ENCODE peak calls at places on chromosome 3, in five cellular contexts. J is suprapubic skin, W is body of pancreas, M is K562, E is mammary epithelial cell. B is an unnamed sample.

GRCh38 chr3:126056681-126057546 is 27.0 kb downstream of the SLC41A3 start:
- DNase-seq in J (no peak), W (no peak), M (peak), E (peak), B (no peak)

GRCh38 chr3:51942603-51943450 is 664 bp downstream of the PARP3 start:
- DNase-seq in J (peak), W (peak), M (peak), E (peak), B (peak)

GRCh38 chr3:136281966-136282554 is 31.9 kb downstream of the PCCB start:
- DNase-seq in J (no peak), W (no peak), M (no peak), E (no peak), B (no peak)

GRCh38 chr3:175065492-175065891 is 206.4 kb downstream of the NAALADL2 start:
- DNase-seq in J (no peak), W (no peak), M (no peak), E (no peak), B (no peak)

GRCh38 chr3:140527156-140527555 is 150.7 kb upstream of the TRIM42 start:
- DNase-seq in J (no peak), W (no peak), M (no peak), E (no peak), B (no peak)

GRCh38 chr3:42216820-42217416 is 49.1 kb downstream of the CCK start:
- DNase-seq in J (no peak), W (no peak), M (no peak), E (no peak), B (no peak)

GRCh38 chr3:85721409-85722145 is 762.8 kb downstream of the CADM2 start:
- DNase-seq in J (no peak), W (no peak), M (no peak), E (peak), B (no peak)

GRCh38 chr3:194711913-194712312 is 26.2 kb downstream of the FAM43A start:
- DNase-seq in J (no peak), W (no peak), M (no peak), E (peak), B (no peak)

GRCh38 chr3:139427283-139428060 is 38.0 kb upstream of the COPB2 start:
- DNase-seq in J (no peak), W (no peak), M (peak), E (peak), B (no peak)

GRCh38 chr3:165683947-165684346 is 153.3 kb downstream of the BCHE start:
- DNase-seq in J (no peak), W (no peak), M (no peak), E (no peak), B (no peak)

GRCh38 chr3:20589275-20589674 is 403.3 kb upstream of the SGO1 start:
- DNase-seq in J (no peak), W (no peak), M (no peak), E (no peak), B (no peak)

GRCh38 chr3:194810076-194810475 is 124.4 kb downstream of the FAM43A start:
- DNase-seq in J (no peak), W (no peak), M (no peak), E (no peak), B (no peak)

GRCh38 chr3:61110576-61110975 is 140.7 kb downstream of the FHIT start:
- DNase-seq in J (no peak), W (no peak), M (no peak), E (no peak), B (no peak)

GRCh38 chr3:116190095-116190494 is 255.2 kb downstream of the LSAMP start:
- DNase-seq in J (no peak), W (no peak), M (no peak), E (no peak), B (no peak)

GRCh38 chr3:65950340-65951326 is 88.1 kb downstream of the MAGI1 start:
- DNase-seq in J (no peak), W (no peak), M (no peak), E (no peak), B (no peak)

GRCh38 chr3:52046186-52046913 is 10.0 kb downstream of the DUSP7 start:
- DNase-seq in J (peak), W (no peak), M (no peak), E (peak), B (no peak)

GRCh38 chr3:126546549-126547239 is 12.0 kb downstream of the C3orf22 start:
- DNase-seq in J (no peak), W (no peak), M (no peak), E (no peak), B (no peak)

GRCh38 chr3:185656321-185656840 is 70.3 kb downstream of the SENP2 start:
- DNase-seq in J (peak), W (no peak), M (no peak), E (peak), B (no peak)

GRCh38 chr3:123137001-123137400 is 64.7 kb upstream of the SEC22A start:
- DNase-seq in J (no peak), W (no peak), M (no peak), E (no peak), B (no peak)

GRCh38 chr3:132641837-132642538 is 17.6 kb downstream of the ACAD11 start:
- DNase-seq in J (no peak), W (no peak), M (peak), E (no peak), B (no peak)

GRCh38 chr3:12046406-12046805 is 42.2 kb downstream of the SYN2 start:
- DNase-seq in J (no peak), W (no peak), M (no peak), E (no peak), B (no peak)

GRCh38 chr3:42613462-42613861 is 13.0 kb downstream of the NKTR start:
- DNase-seq in J (no peak), W (no peak), M (peak), E (no peak), B (no peak)

GRCh38 chr3:128307781-128308469 is 154.6 kb downstream of the EEFSEC start:
- DNase-seq in J (no peak), W (no peak), M (no peak), E (no peak), B (no peak)

GRCh38 chr3:126456766-126457388 is 18.8 kb downstream of the ZXDC start:
- DNase-seq in J (peak), W (no peak), M (no peak), E (no peak), B (no peak)

GRCh38 chr3:43273429-43273828 is 12.9 kb upstream of the SNRK start:
- DNase-seq in J (no peak), W (no peak), M (no peak), E (no peak), B (no peak)

GRCh38 chr3:100002599-100003350 is 111.5 kb downstream of the FILIP1L start:
- DNase-seq in J (no peak), W (peak), M (no peak), E (peak), B (no peak)

GRCh38 chr3:36796896-36797295 is 32.5 kb upstream of the DCLK3 start:
- DNase-seq in J (no peak), W (no peak), M (no peak), E (peak), B (no peak)

GRCh38 chr3:50365080-50365841 is 5.9 kb upstream of the TMEM115 start:
- DNase-seq in J (peak), W (peak), M (peak), E (peak), B (peak)

GRCh38 chr3:56157693-56158092 is 310.6 kb downstream of the ERC2 start:
- DNase-seq in J (no peak), W (no peak), M (no peak), E (peak), B (no peak)

GRCh38 chr3:177441813-177442646 is 244.7 kb upstream of the TBL1XR1 start:
- DNase-seq in J (no peak), W (no peak), M (no peak), E (no peak), B (no peak)

GRCh38 chr3:151912041-151912440 is 38.6 kb downstream of the SUCNR1 start:
- DNase-seq in J (no peak), W (no peak), M (no peak), E (peak), B (no peak)

GRCh38 chr3:48372862-48373435 is 930 bp downstream of the FBXW12 start:
- DNase-seq in J (no peak), W (no peak), M (no peak), E (no peak), B (no peak)

GRCh38 chr3:29453278-29453961 is 172.5 kb downstream of the RBMS3 start:
- DNase-seq in J (no peak), W (peak), M (no peak), E (peak), B (no peak)

GRCh38 chr3:138974467-138974866 is 27.4 kb downstream of the FOXL2NB start:
- DNase-seq in J (no peak), W (no peak), M (no peak), E (peak), B (no peak)

GRCh38 chr3:132593950-132594328 is 3.1 kb upstream of the ACKR4 start:
- DNase-seq in J (no peak), W (no peak), M (no peak), E (peak), B (no peak)

GRCh38 chr3:179286331-179286730 is 35.4 kb upstream of the KCNMB3 start:
- DNase-seq in J (no peak), W (no peak), M (no peak), E (no peak), B (no peak)

GRCh38 chr3:188817920-188818239 is 353.9 kb upstream of the TPRG1 start:
- DNase-seq in J (no peak), W (no peak), M (no peak), E (no peak), B (no peak)
- TF ChIP-seq CTCF in J (no peak), W (no peak), M (no peak), E (no peak), B (no peak)

GRCh38 chr3:24058940-24059705 is 114.0 kb downstream of the NR1D2 start:
- DNase-seq in J (no peak), W (no peak), M (no peak), E (no peak), B (no peak)

GRCh38 chr3:24060055-24060454 is 115.0 kb downstream of the NR1D2 start:
- DNase-seq in J (no peak), W (no peak), M (no peak), E (peak), B (no peak)
- TF ChIP-seq CTCF in J (no peak), W (no peak), M (no peak), E (peak), B (no peak)

DNA sequence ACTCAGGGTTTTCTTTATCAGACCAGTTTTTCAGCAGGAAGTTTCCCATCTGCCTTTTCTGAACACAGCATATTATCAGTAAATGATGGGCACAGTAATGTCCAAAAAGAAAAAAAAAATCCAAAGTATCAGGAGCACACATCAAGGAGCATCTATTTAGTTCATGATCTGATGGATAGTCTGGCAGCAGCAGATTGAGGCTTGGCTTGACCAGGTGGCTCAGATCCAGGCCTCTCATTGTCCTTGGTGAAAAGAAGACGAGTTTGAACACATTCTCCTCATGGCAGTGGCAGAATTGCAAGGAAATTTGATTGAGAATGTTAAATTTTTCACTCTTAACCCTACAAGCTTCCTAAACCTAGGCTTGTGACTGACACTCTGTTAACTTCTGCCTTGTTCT is 192.9 kb downstream of the OXSM start:
- DNase-seq in J (no peak), W (no peak), M (no peak), E (no peak), B (no peak)
- TF ChIP-seq CTCF in J (no peak), W (no peak), M (no peak), E (no peak), B (no peak)

GRCh38 chr3:133821767-133822638 is 16.4 kb downstream of the SRPRB start:
- DNase-seq in J (no peak), W (peak), M (peak), E (peak), B (peak)
- TF ChIP-seq CTCF in J (no peak), W (peak), M (peak), E (peak), B (no peak)

GRCh38 chr3:17798000-17798399 is 55.6 kb upstream of the TBC1D5 start:
- DNase-seq in J (no peak), W (no peak), M (no peak), E (no peak), B (no peak)
- TF ChIP-seq CTCF in J (no peak), W (no peak), M (peak), E (no peak), B (no peak)

DNA sequence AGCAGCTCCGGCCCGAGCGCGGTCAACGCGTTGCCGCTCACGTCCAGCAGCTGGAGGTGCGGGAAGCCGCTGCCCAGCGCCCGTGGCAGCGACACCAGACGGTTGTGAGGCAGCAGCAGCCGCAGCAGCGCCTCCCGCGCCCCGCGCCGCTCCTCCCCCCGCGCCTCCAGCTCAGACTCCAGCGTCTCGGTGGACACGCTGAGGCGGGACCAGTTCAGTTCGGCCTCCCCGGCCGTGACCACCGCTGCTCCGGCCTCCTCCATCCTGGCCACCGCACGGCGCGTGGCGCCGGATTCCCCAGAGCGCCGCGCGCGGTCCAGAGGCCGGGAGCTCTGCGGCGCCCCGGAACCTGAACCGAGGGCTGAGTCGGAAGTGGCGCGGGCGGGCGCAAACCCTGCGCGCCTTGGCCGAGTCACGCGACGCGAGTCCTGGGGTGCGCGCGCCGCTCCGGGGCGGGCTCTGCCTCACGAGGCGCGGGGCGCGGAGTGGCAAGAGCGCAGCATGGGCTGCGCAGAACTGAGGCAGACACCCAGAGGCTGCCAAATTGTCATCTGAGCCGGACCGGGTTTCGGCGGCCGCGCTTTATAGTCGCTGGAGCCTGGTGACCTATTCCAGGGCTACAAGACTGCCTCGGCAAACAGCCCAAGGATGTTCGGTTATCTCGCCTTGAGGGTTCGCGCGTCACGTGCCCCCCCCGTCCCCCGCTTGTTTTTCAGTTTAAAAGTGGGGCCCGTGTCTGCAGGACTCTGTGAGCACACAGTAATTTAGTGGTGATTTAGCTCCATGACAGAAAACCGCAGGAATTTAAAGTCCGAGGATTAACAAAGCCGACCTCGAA is at the start of gene LRRC58:
- DNase-seq in J (peak), W (peak), M (peak), E (peak), B (peak)
- TF ChIP-seq CTCF in J (peak), W (peak), M (no peak), E (peak), B (no peak)

GRCh38 chr3:98670020-98670419 is 76.6 kb upstream of the CPOX start:
- DNase-seq in J (no peak), W (no peak), M (no peak), E (peak), B (no peak)
- TF ChIP-seq CTCF in J (no peak), W (no peak), M (no peak), E (no peak), B (no peak)

DNA sequence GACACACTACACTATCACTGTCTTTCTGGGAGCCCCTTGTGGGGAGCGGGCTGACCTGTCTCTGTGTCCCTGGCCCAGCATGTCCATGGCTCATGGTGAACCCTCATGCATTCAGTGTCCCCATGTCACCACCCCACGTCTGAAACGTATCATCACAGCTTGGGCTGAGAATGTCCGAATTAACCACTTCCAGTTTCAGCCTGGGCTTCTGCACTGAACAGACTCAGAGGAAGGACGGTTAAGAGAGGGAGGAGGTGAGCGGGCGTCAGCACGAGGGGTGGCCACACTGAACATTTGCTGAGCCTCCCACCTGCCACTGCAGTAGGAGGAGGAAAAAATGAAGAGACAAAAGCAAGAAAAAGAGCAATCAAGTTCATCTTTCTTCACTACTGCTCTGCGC is 30.5 kb downstream of the ATP2B2 start:
- DNase-seq in J (no peak), W (no peak), M (no peak), E (no peak), B (no peak)
- TF ChIP-seq CTCF in J (no peak), W (no peak), M (no peak), E (no peak), B (no peak)

DNA sequence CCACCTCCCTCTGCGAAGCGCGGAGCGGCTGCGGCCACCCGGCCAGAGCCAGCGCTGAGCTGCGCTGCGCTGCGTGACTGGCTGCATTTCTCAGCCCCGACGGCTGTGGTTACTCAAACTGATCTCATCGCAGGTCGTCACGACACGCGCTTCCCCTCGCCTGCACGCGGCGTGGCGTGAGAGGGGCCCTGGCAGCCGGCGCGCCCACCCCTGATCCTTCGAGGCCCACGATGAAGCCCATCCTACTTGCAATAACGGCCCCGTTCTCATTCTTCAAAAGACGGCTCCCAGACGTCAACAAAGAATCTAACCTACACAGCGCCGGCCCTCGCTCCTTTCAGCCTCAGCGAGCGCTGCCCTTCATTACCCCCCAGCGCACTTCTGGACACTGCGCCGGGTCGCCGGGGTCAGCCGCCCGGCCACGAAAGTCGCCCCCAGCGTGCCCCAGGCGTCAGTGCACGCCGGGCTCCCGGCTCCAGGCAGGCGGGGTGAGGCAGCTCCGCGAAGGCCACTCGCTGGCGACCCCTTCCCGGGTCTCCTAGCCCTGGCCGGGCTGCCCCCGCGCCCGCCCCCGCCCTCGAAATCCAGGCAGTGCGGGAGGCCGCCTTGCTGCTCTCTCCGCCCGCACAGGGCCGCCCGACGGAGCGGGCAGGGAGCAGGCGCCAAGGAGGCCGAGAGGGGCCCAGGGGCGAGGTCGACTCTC is 9.9 kb upstream of the LEKR1 start:
- DNase-seq in J (peak), W (peak), M (no peak), E (no peak), B (no peak)
- TF ChIP-seq CTCF in J (no peak), W (peak), M (no peak), E (no peak), B (no peak)

GRCh38 chr3:142124243-142124642 is 25.1 kb downstream of the TFDP2 start:
- DNase-seq in J (no peak), W (no peak), M (no peak), E (no peak), B (no peak)

GRCh38 chr3:142127941-142128658 is 21.2 kb downstream of the TFDP2 start:
- DNase-seq in J (no peak), W (no peak), M (no peak), E (no peak), B (no peak)

GRCh38 chr3:142134799-142135325 is 14.5 kb downstream of the TFDP2 start:
- DNase-seq in J (no peak), W (no peak), M (no peak), E (no peak), B (no peak)

DNA sequence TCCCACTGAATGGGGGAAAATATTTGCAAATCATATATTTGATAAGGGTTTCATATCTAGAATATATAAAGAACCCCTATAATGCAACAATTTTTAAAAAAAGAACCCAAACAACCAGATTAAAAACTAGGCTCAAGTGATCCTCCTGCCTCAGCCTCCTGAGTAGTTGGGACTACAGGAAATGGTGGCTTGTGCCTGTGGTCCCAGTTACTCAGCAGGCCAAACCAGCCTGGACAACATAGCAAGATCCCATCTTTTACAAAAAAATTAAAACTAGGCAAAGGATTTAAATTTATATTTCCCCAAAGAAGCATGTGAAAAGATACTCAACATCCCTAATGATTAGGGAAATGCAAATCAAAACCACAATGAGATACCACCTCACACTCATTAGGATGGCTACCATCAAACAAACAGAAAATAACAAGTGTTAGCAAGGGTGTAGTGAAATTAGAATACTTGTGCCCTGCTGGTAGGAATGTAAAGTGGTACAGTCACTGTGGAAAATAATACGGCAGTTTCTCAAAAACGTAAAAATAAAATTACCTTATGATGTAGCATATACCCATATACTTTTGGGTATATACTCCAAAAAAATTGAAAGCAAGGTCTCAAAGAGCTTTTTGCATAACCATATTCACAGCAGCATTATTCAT is 19.7 kb downstream of the TFDP2 start:
- DNase-seq in J (no peak), W (no peak), M (no peak), E (no peak), B (no peak)
- TF ChIP-seq CTCF in J (no peak), W (no peak), M (no peak), E (no peak), B (no peak)

B was measured in omental fat pad.